ENCODE peak calls at places on chromosomes 11 and 22, in eight cellular contexts. O is heart right ventricle; Z is activated T-cell treated with anti-CD3 and anti-CD28 coated beads, Interleukin-2, amount 50 U/mL, for 4 hours; I is psoas muscle; S is upper lobe of left lung; X is gastroesophageal sphincter; A is left colon; P is lower lobe of right lung. M is an unnamed sample.

GRCh38 chr11:44746894-44747293 is 20.1 kb downstream of the TSPAN18 start:
- ATAC-seq in O (peak; percentile 71), Z (no peak), I (peak; percentile 23), S (no peak), X (peak; percentile 51), A (no peak), P (no peak), M (peak; percentile 19)

GRCh38 chr11:96132437-96132836 is 208.5 kb upstream of the MTMR2 start:
- ATAC-seq in O (no peak), Z (no peak), I (no peak), S (no peak), X (no peak), A (peak; percentile 68), P (no peak), M (no peak)

GRCh38 chr22:32625985-32626384 is 151.4 kb downstream of the FBXO7 start:
- ATAC-seq in O (no peak), Z (no peak), I (peak; percentile 38), S (peak; percentile 27), X (no peak), A (peak; percentile 61), P (peak; percentile 26), M (no peak)

GRCh38 chr11:78659326-78660319 is 85.0 kb upstream of the NARS2 start:
- ATAC-seq in O (no peak), Z (no peak), I (no peak), S (no peak), X (no peak), A (no peak), P (no peak), M (no peak)

GRCh38 chr11:66100272-66101037 is 30.4 kb downstream of the PACS1 start:
- ATAC-seq in O (peak; percentile 77), Z (peak; percentile 87), I (peak; percentile 67), S (peak; percentile 83), X (peak; percentile 70), A (peak; percentile 84), P (peak; percentile 87), M (peak; percentile 94)

GRCh38 chr11:35335226-35335625 is 84.1 kb downstream of the SLC1A2 start:
- ATAC-seq in O (peak; percentile 39), Z (no peak), I (no peak), S (no peak), X (no peak), A (no peak), P (no peak), M (no peak)

GRCh38 chr11:26283852-26284421 is 48.0 kb upstream of the ANO3 start:
- ATAC-seq in O (no peak), Z (no peak), I (no peak), S (no peak), X (no peak), A (no peak), P (no peak), M (no peak)

GRCh38 chr11:118615282-118615979 is 8.0 kb downstream of the PHLDB1 start:
- ATAC-seq in O (no peak), Z (no peak), I (no peak), S (no peak), X (no peak), A (no peak), P (no peak), M (no peak)

GRCh38 chr11:46511352-46511751 is 82.5 kb downstream of the AMBRA1 start:
- ATAC-seq in O (no peak), Z (no peak), I (no peak), S (no peak), X (no peak), A (peak; percentile 26), P (no peak), M (no peak)

GRCh38 chr11:10211470-10211869 is 82.5 kb downstream of the SBF2 start:
- ATAC-seq in O (no peak), Z (no peak), I (no peak), S (no peak), X (no peak), A (no peak), P (no peak), M (no peak)

GRCh38 chr11:68081691-68082090 is 39.5 kb downstream of the CHKA start:
- ATAC-seq in O (no peak), Z (no peak), I (peak; percentile 95), S (no peak), X (no peak), A (no peak), P (peak; percentile 61), M (no peak)

GRCh38 chr11:114307524-114308203 is 11.5 kb downstream of the NNMT start:
- ATAC-seq in O (peak; percentile 78), Z (no peak), I (peak; percentile 75), S (peak; percentile 84), X (peak; percentile 69), A (peak; percentile 54), P (peak; percentile 67), M (no peak)

GRCh38 chr11:126076641-126077040 is 14.0 kb upstream of the CDON start:
- ATAC-seq in O (no peak), Z (no peak), I (no peak), S (no peak), X (no peak), A (no peak), P (no peak), M (no peak)

GRCh38 chr11:130089669-130090063 is 20.0 kb downstream of the APLP2 start:
- ATAC-seq in O (peak; percentile 29), Z (no peak), I (peak; percentile 36), S (no peak), X (no peak), A (no peak), P (no peak), M (no peak)

GRCh38 chr11:12123177-12123576 is 12.8 kb downstream of the MICAL2 start:
- ATAC-seq in O (no peak), Z (no peak), I (no peak), S (no peak), X (no peak), A (no peak), P (no peak), M (no peak)

GRCh38 chr22:46142548-46143490 is 7.5 kb upstream of the PPARA start:
- ATAC-seq in O (no peak), Z (no peak), I (no peak), S (no peak), X (no peak), A (no peak), P (no peak), M (no peak)

GRCh38 chr11:120523196-120523595 is 11.6 kb downstream of the GRIK4 start:
- ATAC-seq in O (no peak), Z (no peak), I (no peak), S (no peak), X (no peak), A (no peak), P (no peak), M (no peak)

GRCh38 chr11:110857885-110858555 is 145.8 kb upstream of the ARHGAP20 start:
- ATAC-seq in O (peak; percentile 63), Z (no peak), I (no peak), S (no peak), X (peak; percentile 32), A (peak; percentile 56), P (no peak), M (no peak)

GRCh38 chr22:21936151-21936778 is 16.4 kb downstream of the PPM1F start:
- ATAC-seq in O (no peak), Z (no peak), I (no peak), S (peak; percentile 2), X (no peak), A (no peak), P (peak; percentile 20), M (no peak)

GRCh38 chr22:30310881-30311771 is 15.6 kb downstream of the TBC1D10A start:
- ATAC-seq in O (peak; percentile 89), Z (no peak), I (peak; percentile 78), S (peak; percentile 88), X (peak; percentile 89), A (peak; percentile 83), P (peak; percentile 85), M (no peak)

GRCh38 chr22:17781319-17782031 is 7.2 kb upstream of the BID start:
- ATAC-seq in O (no peak), Z (peak; percentile 77), I (no peak), S (peak; percentile 7), X (no peak), A (peak; percentile 4), P (peak; percentile 42), M (peak; percentile 64)

GRCh38 chr22:32788884-32789624 is 12.5 kb upstream of the TIMP3 start:
- ATAC-seq in O (no peak), Z (no peak), I (no peak), S (peak; percentile 64), X (peak; percentile 77), A (no peak), P (peak; percentile 80), M (no peak)

GRCh38 chr11:78379039-78379670 is 38.5 kb downstream of the GAB2 start:
- ATAC-seq in O (no peak), Z (no peak), I (no peak), S (no peak), X (no peak), A (peak; percentile 36), P (peak; percentile 50), M (peak; percentile 65)